ENCODE peak calls at places on chromosomes 5 and 9, in eight cellular contexts. C, X, V, O, F, H, R and T are unnamed samples.

GRCh38 chr9:33329117-33329563 is 38.8 kb downstream of the NFX1 start:
- DNase-seq in C (peak; percentile 96), X (peak; percentile 98), V (peak; percentile 94), O (peak; percentile 85), F (no peak), H (no peak), R (peak; percentile 98), T (peak; percentile 73)

GRCh38 chr5:40401965-40402364 is 277.8 kb upstream of the PTGER4 start:
- DNase-seq in C (no peak), X (peak; percentile 77), V (no peak), O (peak; percentile 50), F (no peak), H (no peak), R (peak; percentile 95), T (no peak)

GRCh38 chr9:70438341-70438924 is 24.0 kb upstream of the KLF9 start:
- DNase-seq in C (peak; percentile 63), X (peak; percentile 63), V (peak; percentile 93), O (peak; percentile 75), F (peak; percentile 63), H (no peak), R (peak; percentile 41), T (peak; percentile 80)

GRCh38 chr9:94800424-94801117 is 74.1 kb downstream of the AOPEP start:
- DNase-seq in C (no peak), X (no peak), V (no peak), O (no peak), F (no peak), H (no peak), R (no peak), T (no peak)

GRCh38 chr5:531101-531748 is 7.0 kb upstream of the SLC9A3 start:
- DNase-seq in C (no peak), X (no peak), V (no peak), O (no peak), F (peak; percentile 55), H (no peak), R (no peak), T (no peak)

GRCh38 chr9:70602364-70603019 is 188.0 kb upstream of the KLF9 start:
- DNase-seq in C (peak; percentile 96), X (peak; percentile 64), V (peak; percentile 87), O (peak; percentile 85), F (no peak), H (peak; percentile 65), R (peak; percentile 69), T (no peak)

GRCh38 chr9:36401179-36401740 is 1.2 kb upstream of the RNF38 start:
- DNase-seq in C (peak; percentile 62), X (no peak), V (peak; percentile 82), O (peak; percentile 43), F (no peak), H (no peak), R (peak; percentile 69), T (no peak)

GRCh38 chr5:111364992-111365391 is 140.8 kb downstream of the CAMK4 start:
- DNase-seq in C (peak; percentile 8), X (peak; percentile 9), V (no peak), O (peak; percentile 32), F (no peak), H (no peak), R (peak; percentile 29), T (no peak)

GRCh38 chr5:34604119-34604675 is 51.9 kb upstream of the RAI14 start:
- DNase-seq in C (no peak), X (peak; percentile 60), V (no peak), O (no peak), F (no peak), H (no peak), R (no peak), T (no peak)

GRCh38 chr9:121532881-121533280 is 33.2 kb upstream of the GGTA1 start:
- DNase-seq in C (no peak), X (no peak), V (no peak), O (no peak), F (no peak), H (no peak), R (no peak), T (no peak)

GRCh38 chr5:176371621-176372539 is 6.6 kb downstream of the ARL10 start:
- DNase-seq in C (no peak), X (peak; percentile 36), V (no peak), O (no peak), F (no peak), H (no peak), R (no peak), T (no peak)

GRCh38 chr5:2007906-2008437 is 125.2 kb upstream of the IRX4 start:
- DNase-seq in C (peak; percentile 69), X (peak; percentile 14), V (no peak), O (no peak), F (no peak), H (no peak), R (no peak), T (no peak)

GRCh38 chr9:14447103-14447502 is 133.2 kb upstream of the NFIB start:
- DNase-seq in C (no peak), X (no peak), V (no peak), O (no peak), F (no peak), H (no peak), R (no peak), T (no peak)

DNA sequence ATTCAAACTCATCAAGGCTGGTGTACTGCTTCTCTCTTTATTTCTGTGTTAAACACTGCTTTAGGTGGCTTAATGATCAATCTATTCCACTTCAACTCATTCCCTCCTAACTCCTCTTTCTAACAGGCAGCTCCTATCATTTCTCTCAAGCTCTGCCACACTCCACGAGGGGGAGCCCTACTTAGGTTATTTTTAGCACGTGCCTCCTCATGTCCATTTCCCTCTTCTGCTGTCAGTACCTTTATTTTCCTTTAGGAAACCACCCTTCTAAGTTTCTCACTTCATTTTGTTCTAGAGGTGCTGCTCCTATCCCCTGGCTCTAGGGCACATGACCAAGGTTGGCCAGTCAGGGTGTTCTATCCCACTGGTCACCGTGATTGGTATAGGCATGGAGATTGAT is 6.7 kb upstream of the BRINP1 start:
- DNase-seq in C (peak; percentile 5), X (peak; percentile 33), V (no peak), O (no peak), F (no peak), H (peak; percentile 27), R (peak; percentile 10), T (no peak)
- TF ChIP-seq CTCF in C (no peak), X (peak; percentile 59), V (no peak), O (peak; percentile 1), F (no peak), H (peak; percentile 27), R (peak; percentile 23), T (no peak)

DNA sequence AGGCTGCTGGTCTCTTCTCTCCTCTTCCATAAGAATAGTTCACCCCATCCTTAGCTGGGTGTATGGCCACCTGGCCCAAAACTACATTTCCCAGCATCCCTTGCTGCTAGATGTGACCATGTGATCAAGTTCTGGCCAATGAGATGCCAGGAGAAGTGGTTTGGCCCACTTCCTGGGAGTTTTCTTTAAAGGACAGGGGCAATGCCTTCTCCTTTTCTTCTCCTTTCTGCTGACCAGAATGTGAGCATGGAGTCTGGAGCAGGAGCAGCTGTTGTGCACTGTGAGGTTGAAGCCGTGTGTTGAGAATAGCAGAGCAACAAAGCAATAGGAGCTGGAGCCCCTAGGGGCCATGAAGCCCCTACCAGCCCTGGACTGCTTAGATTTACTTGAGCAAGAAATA is 36.8 kb downstream of the C9orf50 start:
- DNase-seq in C (peak; percentile 90), X (peak; percentile 64), V (peak; percentile 67), O (peak; percentile 86), F (no peak), H (peak; percentile 83), R (peak; percentile 72), T (peak; percentile 83)
- H3K4me3 ChIP-seq in C (no peak overlapping the region), X (no peak overlapping the region), V (no peak overlapping the region), O (no peak overlapping the region), F (no peak overlapping the region), H (no peak overlapping the region), R (no peak overlapping the region), T (no peak overlapping the region)

DNA sequence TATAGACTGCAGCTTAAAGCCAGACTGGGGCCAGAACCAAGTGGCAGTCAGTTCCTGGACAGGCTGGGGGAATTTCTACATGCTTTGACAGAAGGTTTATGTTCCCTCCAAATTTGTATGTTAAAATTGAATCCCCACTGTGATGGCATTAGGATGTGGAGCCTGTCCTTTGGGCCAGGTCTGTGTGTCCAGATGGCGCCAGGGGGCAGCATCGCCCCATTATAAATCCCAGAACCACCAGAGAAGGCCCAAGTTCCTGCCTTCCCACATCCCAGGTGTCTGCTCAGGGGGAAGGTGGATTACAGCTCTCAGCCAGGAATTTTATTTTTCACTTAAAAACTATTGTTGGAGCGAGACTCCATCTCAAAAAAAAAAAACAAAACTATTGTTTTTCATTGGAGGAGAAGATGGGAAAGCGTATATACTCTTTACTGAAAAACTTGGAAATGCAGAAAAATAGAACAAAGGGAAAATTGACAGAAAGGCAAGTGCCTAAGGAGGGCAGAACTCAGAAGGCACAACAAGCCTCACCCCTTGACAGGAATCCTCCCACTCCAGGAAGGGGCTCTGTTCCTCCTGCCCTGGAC is 5.0 kb downstream of the IL3 start:
- DNase-seq in C (peak; percentile 73), X (peak; percentile 74), V (peak; percentile 71), O (peak; percentile 66), F (no peak), H (peak; percentile 73), R (peak; percentile 81), T (no peak)
- TF ChIP-seq CTCF in C (peak; percentile 70), X (peak; percentile 72), V (peak; percentile 72), O (peak; percentile 83), F (no peak), H (peak; percentile 57), R (peak; percentile 76), T (no peak)

GRCh38 chr5:9534881-9535517 is 10.9 kb downstream of the SEMA5A start:
- DNase-seq in C (peak; percentile 51), X (peak; percentile 50), V (no peak), O (no peak), F (no peak), H (no peak), R (no peak), T (no peak)

GRCh38 chr5:9536717-9537116 is 9.2 kb downstream of the SEMA5A start:
- DNase-seq in C (no peak), X (no peak), V (no peak), O (no peak), F (no peak), H (no peak), R (no peak), T (no peak)

GRCh38 chr5:9540791-9541190 is 5.1 kb downstream of the SEMA5A start:
- DNase-seq in C (peak; percentile 64), X (no peak), V (peak; percentile 34), O (peak; percentile 36), F (no peak), H (no peak), R (no peak), T (no peak)

GRCh38 chr5:9538504-9538903 is 7.4 kb downstream of the SEMA5A start:
- DNase-seq in C (no peak), X (no peak), V (no peak), O (no peak), F (no peak), H (no peak), R (no peak), T (no peak)

DNA sequence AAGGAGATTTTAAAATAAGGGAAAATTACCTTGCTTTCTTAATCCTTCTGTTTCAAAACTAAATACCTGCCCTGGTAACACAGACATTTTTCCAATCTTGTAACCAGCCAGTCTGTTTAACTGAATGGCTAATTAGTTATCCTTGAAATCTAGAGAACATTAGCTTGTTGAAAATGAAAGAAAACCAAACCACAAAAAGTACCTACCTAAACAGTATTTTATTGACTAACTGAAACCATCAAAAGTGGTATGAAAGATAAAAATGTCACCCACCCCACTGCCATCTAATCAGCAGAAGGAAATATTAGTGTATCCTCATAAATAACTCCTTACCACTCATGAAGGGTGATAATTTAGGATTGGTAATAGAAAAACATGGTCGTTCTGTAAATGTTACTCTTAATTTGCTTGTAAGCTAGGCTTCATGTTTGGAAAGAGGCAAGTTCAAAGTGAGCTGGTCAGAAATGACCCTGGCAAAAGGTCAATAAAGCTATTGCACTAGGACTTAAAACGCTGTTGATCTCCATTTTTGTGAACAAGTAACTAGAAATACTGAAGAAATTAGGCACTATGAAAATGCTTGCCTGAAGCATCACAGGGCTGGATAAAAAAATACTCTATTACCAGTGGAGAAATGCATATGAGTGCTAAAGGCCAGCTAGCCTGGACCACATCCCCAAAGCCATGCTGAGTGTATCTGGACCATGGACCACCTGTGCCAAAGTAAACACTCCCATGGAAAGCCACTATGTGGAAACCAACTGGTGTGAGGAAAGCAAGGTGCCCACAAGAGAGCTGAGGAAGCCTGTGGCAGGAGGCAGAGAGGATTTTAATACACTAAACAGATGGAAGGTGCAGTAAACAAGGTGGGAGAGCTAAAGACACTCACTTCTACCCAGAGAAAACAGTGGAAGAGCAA is 8.4 kb downstream of the SEMA5A start:
- DNase-seq in C (peak; percentile 28), X (no peak), V (no peak), O (no peak), F (no peak), H (no peak), R (no peak), T (no peak)
- H3K4me3 ChIP-seq in C (no peak overlapping the region), X (no peak overlapping the region), V (no peak overlapping the region), O (no peak overlapping the region), F (no peak overlapping the region), H (no peak overlapping the region), R (no peak overlapping the region), T (no peak overlapping the region)